ENCODE peak calls at places on chromosomes 16 and 17, in six cellular contexts. One of them, this sample, is unnamed.
A peak's percentile ranks its signal among the peaks of the same experiment; 100 is the strongest.

GRCh38 chr17:40109471-40109824 is 9.1 kb upstream of the NR1D1 start:
- DNase-seq in activated naive CD8-positive, alpha-beta T cell treated with anti-CD3 and anti-CD28 coated beads for 36 hours: no peak
- DNase-seq in HEK293T: no peak
- DNase-seq in CD8-positive, alpha-beta T cell: no peak
- DNase-seq in PC-3: no peak
- DNase-seq in NCI-H446: no peak
- DNase-seq in this sample: no peak

GRCh38 chr17:27915715-27916114 is 22.6 kb upstream of the LYRM9 start:
- DNase-seq in PC-3: no peak
- DNase-seq in NCI-H446: no peak
- DNase-seq in CD8-positive, alpha-beta T cell: no peak
- DNase-seq in activated naive CD8-positive, alpha-beta T cell treated with anti-CD3 and anti-CD28 coated beads for 36 hours: no peak
- DNase-seq in HEK293T: peak; percentile 45
- DNase-seq in this sample: no peak

GRCh38 chr17:28997811-28998210 is 8.0 kb downstream of the SEZ6 start:
- DNase-seq in PC-3: no peak
- DNase-seq in NCI-H446: peak; percentile 73
- DNase-seq in activated naive CD8-positive, alpha-beta T cell treated with anti-CD3 and anti-CD28 coated beads for 36 hours: no peak
- DNase-seq in HEK293T: no peak
- DNase-seq in CD8-positive, alpha-beta T cell: no peak
- DNase-seq in this sample: no peak

GRCh38 chr16:73196670-73197069 is 148.7 kb upstream of the ZFHX3 start:
- DNase-seq in CD8-positive, alpha-beta T cell: no peak
- DNase-seq in HEK293T: peak; percentile 81
- DNase-seq in PC-3: peak; percentile 68
- DNase-seq in activated naive CD8-positive, alpha-beta T cell treated with anti-CD3 and anti-CD28 coated beads for 36 hours: peak; percentile 5
- DNase-seq in NCI-H446: peak; percentile 58
- DNase-seq in this sample: peak; percentile 35

GRCh38 chr16:88013091-88013609 is 61.9 kb downstream of the BANP start:
- DNase-seq in PC-3: no peak
- DNase-seq in activated naive CD8-positive, alpha-beta T cell treated with anti-CD3 and anti-CD28 coated beads for 36 hours: no peak
- DNase-seq in CD8-positive, alpha-beta T cell: no peak
- DNase-seq in HEK293T: no peak
- DNase-seq in NCI-H446: no peak
- DNase-seq in this sample: no peak

GRCh38 chr17:29574732-29575510 is 6.4 kb downstream of the TP53I13 start:
- DNase-seq in CD8-positive, alpha-beta T cell: no peak
- DNase-seq in NCI-H446: no peak
- DNase-seq in HEK293T: no peak
- DNase-seq in PC-3: no peak
- DNase-seq in activated naive CD8-positive, alpha-beta T cell treated with anti-CD3 and anti-CD28 coated beads for 36 hours: no peak
- DNase-seq in this sample: no peak

GRCh38 chr17:57477483-57478357 is 221.4 kb downstream of the MSI2 start:
- DNase-seq in activated naive CD8-positive, alpha-beta T cell treated with anti-CD3 and anti-CD28 coated beads for 36 hours: no peak
- DNase-seq in PC-3: no peak
- DNase-seq in CD8-positive, alpha-beta T cell: no peak
- DNase-seq in NCI-H446: no peak
- DNase-seq in HEK293T: no peak
- DNase-seq in this sample: no peak

GRCh38 chr17:2383628-2384167 is 17.2 kb downstream of the MNT start:
- DNase-seq in PC-3: no peak
- DNase-seq in activated naive CD8-positive, alpha-beta T cell treated with anti-CD3 and anti-CD28 coated beads for 36 hours: no peak
- DNase-seq in HEK293T: no peak
- DNase-seq in CD8-positive, alpha-beta T cell: no peak
- DNase-seq in NCI-H446: no peak
- DNase-seq in this sample: no peak

GRCh38 chr16:83437036-83437435 is 370.7 kb upstream of the HSBP1 start:
- DNase-seq in HEK293T: no peak
- DNase-seq in CD8-positive, alpha-beta T cell: no peak
- DNase-seq in PC-3: no peak
- DNase-seq in NCI-H446: no peak
- DNase-seq in activated naive CD8-positive, alpha-beta T cell treated with anti-CD3 and anti-CD28 coated beads for 36 hours: no peak
- DNase-seq in this sample: no peak

This sample was measured in astrocyte.